ENCODE peak calls at places on chromosomes 2 and 18, in seven cellular contexts. One of them, this sample, is unnamed.
A peak's percentile ranks its signal among the peaks of the same experiment; 100 is the strongest.

GRCh38 chr2:56688661-56689060 is 504.9 kb downstream of the CCDC85A start:
- DNase-seq in cardiac muscle cell: no peak
- DNase-seq in brain microvascular endothelial cell: no peak
- DNase-seq in neural progenitor cell: no peak
- DNase-seq in sigmoid colon: no peak
- DNase-seq in osteoblast: no peak
- DNase-seq in substantia nigra: no peak
- DNase-seq in this sample: peak; percentile 25

GRCh38 chr18:74316257-74317180 is 880 bp downstream of the C18orf63 start:
- DNase-seq in substantia nigra: no peak
- DNase-seq in brain microvascular endothelial cell: peak; percentile 58
- DNase-seq in cardiac muscle cell: peak; percentile 44
- DNase-seq in osteoblast: peak; percentile 91
- DNase-seq in sigmoid colon: no peak
- DNase-seq in neural progenitor cell: no peak
- DNase-seq in this sample: peak; percentile 86

GRCh38 chr2:180905002-180905401 is 75.4 kb upstream of the UBE2E3 start:
- DNase-seq in substantia nigra: no peak
- DNase-seq in brain microvascular endothelial cell: no peak
- DNase-seq in osteoblast: no peak
- DNase-seq in sigmoid colon: no peak
- DNase-seq in neural progenitor cell: no peak
- DNase-seq in cardiac muscle cell: no peak
- DNase-seq in this sample: no peak

GRCh38 chr2:18987592-18988073 is 370.8 kb downstream of the OSR1 start:
- DNase-seq in cardiac muscle cell: peak; percentile 14
- DNase-seq in substantia nigra: peak; percentile 3
- DNase-seq in osteoblast: no peak
- DNase-seq in neural progenitor cell: no peak
- DNase-seq in brain microvascular endothelial cell: peak; percentile 98
- DNase-seq in sigmoid colon: peak; percentile 90
- DNase-seq in this sample: peak; percentile 95

GRCh38 chr18:62524443-62525200 is 1.8 kb downstream of the ZCCHC2 start:
- DNase-seq in brain microvascular endothelial cell: peak; percentile 28
- DNase-seq in osteoblast: peak; percentile 94
- DNase-seq in sigmoid colon: peak; percentile 79
- DNase-seq in cardiac muscle cell: peak; percentile 74
- DNase-seq in substantia nigra: peak; percentile 64
- DNase-seq in neural progenitor cell: peak; percentile 75
- DNase-seq in this sample: peak; percentile 79

GRCh38 chr2:168189835-168190426 is 57.5 kb downstream of the STK39 start:
- DNase-seq in sigmoid colon: no peak
- DNase-seq in cardiac muscle cell: no peak
- DNase-seq in substantia nigra: no peak
- DNase-seq in brain microvascular endothelial cell: peak; percentile 78
- DNase-seq in neural progenitor cell: no peak
- DNase-seq in osteoblast: peak; percentile 87
- DNase-seq in this sample: peak; percentile 84

GRCh38 chr2:129849559-129850160 is 129.8 kb upstream of the RAB6C start:
- DNase-seq in cardiac muscle cell: peak; percentile 77
- DNase-seq in osteoblast: no peak
- DNase-seq in neural progenitor cell: peak; percentile 72
- DNase-seq in sigmoid colon: no peak
- DNase-seq in brain microvascular endothelial cell: no peak
- DNase-seq in substantia nigra: no peak
- DNase-seq in this sample: peak; percentile 64

GRCh38 chr2:69213201-69213600 is 173.8 kb downstream of the GFPT1 start:
- DNase-seq in neural progenitor cell: no peak
- DNase-seq in cardiac muscle cell: no peak
- DNase-seq in osteoblast: no peak
- DNase-seq in sigmoid colon: no peak
- DNase-seq in substantia nigra: no peak
- DNase-seq in brain microvascular endothelial cell: no peak
- DNase-seq in this sample: peak; percentile 55

GRCh38 chr2:207474871-207475485 is 54.8 kb upstream of the CREB1 start:
- DNase-seq in sigmoid colon: no peak
- DNase-seq in substantia nigra: no peak
- DNase-seq in brain microvascular endothelial cell: peak; percentile 51
- DNase-seq in cardiac muscle cell: peak; percentile 76
- DNase-seq in neural progenitor cell: peak; percentile 70
- DNase-seq in osteoblast: no peak
- DNase-seq in this sample: peak; percentile 86

GRCh38 chr2:54360055-54360792 is 95.9 kb upstream of the SPTBN1 start:
- DNase-seq in substantia nigra: peak; percentile 16
- DNase-seq in brain microvascular endothelial cell: peak; percentile 76
- DNase-seq in cardiac muscle cell: peak; percentile 87
- DNase-seq in neural progenitor cell: no peak
- DNase-seq in sigmoid colon: peak; percentile 68
- DNase-seq in osteoblast: peak; percentile 50
- DNase-seq in this sample: peak; percentile 72

GRCh38 chr18:59087391-59087790 is 52.3 kb upstream of the SEC11C start:
- DNase-seq in substantia nigra: no peak
- DNase-seq in sigmoid colon: no peak
- DNase-seq in neural progenitor cell: no peak
- DNase-seq in cardiac muscle cell: no peak
- DNase-seq in brain microvascular endothelial cell: no peak
- DNase-seq in osteoblast: no peak
- DNase-seq in this sample: no peak

GRCh38 chr2:152508446-152508845 is 173.5 kb downstream of the FMNL2 start:
- DNase-seq in neural progenitor cell: no peak
- DNase-seq in sigmoid colon: no peak
- DNase-seq in osteoblast: no peak
- DNase-seq in substantia nigra: no peak
- DNase-seq in cardiac muscle cell: peak; percentile 23
- DNase-seq in brain microvascular endothelial cell: peak; percentile 78
- DNase-seq in this sample: no peak

GRCh38 chr18:23938046-23938756 is 76.4 kb upstream of the TTC39C start:
- DNase-seq in sigmoid colon: no peak
- DNase-seq in brain microvascular endothelial cell: no peak
- DNase-seq in osteoblast: no peak
- DNase-seq in substantia nigra: no peak
- DNase-seq in cardiac muscle cell: no peak
- DNase-seq in neural progenitor cell: no peak
- DNase-seq in this sample: no peak

GRCh38 chr18:49843131-49843530 is 29.8 kb upstream of the ACAA2 start:
- DNase-seq in cardiac muscle cell: no peak
- DNase-seq in brain microvascular endothelial cell: no peak
- DNase-seq in neural progenitor cell: no peak
- DNase-seq in sigmoid colon: no peak
- DNase-seq in osteoblast: no peak
- DNase-seq in substantia nigra: no peak
- DNase-seq in this sample: no peak

GRCh38 chr2:96798733-96799622 is 17.1 kb upstream of the CNNM3 start:
- DNase-seq in osteoblast: peak; percentile 68
- DNase-seq in sigmoid colon: peak; percentile 59
- DNase-seq in substantia nigra: no peak
- DNase-seq in brain microvascular endothelial cell: no peak
- DNase-seq in neural progenitor cell: no peak
- DNase-seq in cardiac muscle cell: no peak
- DNase-seq in this sample: no peak

GRCh38 chr2:69917854-69918253 is 2.9 kb downstream of the MXD1 start:
- DNase-seq in substantia nigra: no peak
- DNase-seq in brain microvascular endothelial cell: peak; percentile 74
- DNase-seq in osteoblast: peak; percentile 93
- DNase-seq in neural progenitor cell: no peak
- DNase-seq in cardiac muscle cell: no peak
- DNase-seq in sigmoid colon: no peak
- DNase-seq in this sample: peak; percentile 93

GRCh38 chr2:215540646-215541045 is 104.8 kb upstream of the FN1 start:
- DNase-seq in brain microvascular endothelial cell: peak; percentile 91
- DNase-seq in sigmoid colon: no peak
- DNase-seq in substantia nigra: no peak
- DNase-seq in neural progenitor cell: no peak
- DNase-seq in cardiac muscle cell: no peak
- DNase-seq in osteoblast: no peak
- DNase-seq in this sample: peak; percentile 92

GRCh38 chr2:218438601-218439000 is 19.7 kb downstream of the VIL1 start:
- DNase-seq in brain microvascular endothelial cell: no peak
- DNase-seq in neural progenitor cell: no peak
- DNase-seq in sigmoid colon: no peak
- DNase-seq in cardiac muscle cell: no peak
- DNase-seq in osteoblast: peak; percentile 19
- DNase-seq in substantia nigra: no peak
- DNase-seq in this sample: no peak

GRCh38 chr2:233476083-233476410 is 90.5 kb downstream of the USP40 start:
- DNase-seq in cardiac muscle cell: no peak
- DNase-seq in substantia nigra: no peak
- DNase-seq in osteoblast: peak; percentile 3
- DNase-seq in brain microvascular endothelial cell: no peak
- DNase-seq in neural progenitor cell: no peak
- DNase-seq in sigmoid colon: no peak
- DNase-seq in this sample: no peak
- H3K27ac ChIP-seq in cardiac muscle cell: no peak overlapping the region
- H3K27ac ChIP-seq in substantia nigra: no peak overlapping the region
- H3K27ac ChIP-seq in osteoblast: no peak overlapping the region
- H3K27ac ChIP-seq in brain microvascular endothelial cell: no peak overlapping the region
- H3K27ac ChIP-seq in neural progenitor cell: no peak overlapping the region
- H3K27ac ChIP-seq in sigmoid colon: no peak overlapping the region
- H3K27ac ChIP-seq in this sample: no peak overlapping the region

GRCh38 chr2:8551622-8552074 is 130.2 kb upstream of the ID2 start:
- DNase-seq in brain microvascular endothelial cell: no peak
- DNase-seq in sigmoid colon: peak; percentile 20
- DNase-seq in substantia nigra: no peak
- DNase-seq in cardiac muscle cell: no peak
- DNase-seq in neural progenitor cell: no peak
- DNase-seq in osteoblast: peak; percentile 62
- DNase-seq in this sample: no peak

GRCh38 chr2:8550932-8551621 is 130.8 kb upstream of the ID2 start:
- DNase-seq in substantia nigra: no peak
- DNase-seq in sigmoid colon: peak; percentile 32
- DNase-seq in osteoblast: no peak
- DNase-seq in cardiac muscle cell: no peak
- DNase-seq in brain microvascular endothelial cell: no peak
- DNase-seq in neural progenitor cell: no peak
- DNase-seq in this sample: no peak

GRCh38 chr2:8553643-8554042 is 128.2 kb upstream of the ID2 start:
- DNase-seq in neural progenitor cell: no peak
- DNase-seq in substantia nigra: no peak
- DNase-seq in osteoblast: peak; percentile 63
- DNase-seq in sigmoid colon: no peak
- DNase-seq in cardiac muscle cell: no peak
- DNase-seq in brain microvascular endothelial cell: no peak
- DNase-seq in this sample: no peak

GRCh38 chr2:8550481-8550880 is 131.4 kb upstream of the ID2 start:
- DNase-seq in neural progenitor cell: no peak
- DNase-seq in cardiac muscle cell: no peak
- DNase-seq in brain microvascular endothelial cell: no peak
- DNase-seq in sigmoid colon: peak; percentile 47
- DNase-seq in substantia nigra: no peak
- DNase-seq in osteoblast: no peak
- DNase-seq in this sample: no peak

DNA sequence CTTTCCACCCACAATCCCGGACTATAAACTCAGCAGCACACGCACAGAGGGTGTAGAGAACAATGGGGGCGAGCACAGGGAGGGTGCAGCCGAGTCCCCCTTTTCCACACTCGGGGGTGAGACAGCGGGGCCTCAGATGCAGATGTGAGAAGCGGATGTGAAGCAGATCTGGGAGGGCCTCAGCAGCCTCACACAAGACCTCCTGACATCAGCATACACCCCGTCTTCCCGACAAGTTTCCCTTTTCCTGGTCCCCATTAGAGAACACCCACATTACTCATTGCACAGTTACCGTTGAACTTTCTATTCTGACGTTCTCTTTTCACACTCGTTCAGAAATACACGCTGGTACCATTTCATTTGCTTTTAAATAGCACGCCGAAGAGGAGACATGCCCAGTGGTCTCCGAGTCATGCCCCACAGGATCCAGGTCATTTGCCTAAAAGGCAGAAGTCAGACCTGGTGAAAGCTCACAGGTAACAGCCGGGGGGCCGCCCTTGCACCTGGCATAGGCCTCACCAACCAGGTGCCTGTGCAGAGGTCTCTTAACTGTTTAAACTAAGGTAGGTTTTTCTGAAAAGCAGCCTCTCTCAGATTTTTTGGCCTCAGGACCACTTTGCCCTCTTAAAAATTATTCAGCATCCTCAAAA is 129.5 kb upstream of the ID2 start:
- DNase-seq in neural progenitor cell: no peak
- DNase-seq in sigmoid colon: peak; percentile 29
- DNase-seq in brain microvascular endothelial cell: no peak
- DNase-seq in cardiac muscle cell: no peak
- DNase-seq in substantia nigra: no peak
- DNase-seq in osteoblast: no peak
- DNase-seq in this sample: no peak
- H3K27ac ChIP-seq in neural progenitor cell: no peak overlapping the region
- H3K27ac ChIP-seq in sigmoid colon: no peak overlapping the region
- H3K27ac ChIP-seq in brain microvascular endothelial cell: no peak overlapping the region
- H3K27ac ChIP-seq in cardiac muscle cell: no peak overlapping the region
- H3K27ac ChIP-seq in substantia nigra: no peak overlapping the region
- H3K27ac ChIP-seq in osteoblast: no peak overlapping the region
- H3K27ac ChIP-seq in this sample: no peak overlapping the region

GRCh38 chr2:11644293-11644692 is 25.7 kb downstream of the NTSR2 start:
- DNase-seq in brain microvascular endothelial cell: no peak
- DNase-seq in cardiac muscle cell: no peak
- DNase-seq in neural progenitor cell: no peak
- DNase-seq in sigmoid colon: no peak
- DNase-seq in osteoblast: no peak
- DNase-seq in substantia nigra: no peak
- DNase-seq in this sample: no peak

GRCh38 chr2:11649093-11649492 is 20.9 kb downstream of the NTSR2 start:
- DNase-seq in brain microvascular endothelial cell: no peak
- DNase-seq in sigmoid colon: peak; percentile 19
- DNase-seq in neural progenitor cell: no peak
- DNase-seq in substantia nigra: no peak
- DNase-seq in cardiac muscle cell: no peak
- DNase-seq in osteoblast: no peak
- DNase-seq in this sample: no peak

GRCh38 chr2:11646530-11646929 is 23.5 kb downstream of the NTSR2 start:
- DNase-seq in cardiac muscle cell: no peak
- DNase-seq in osteoblast: no peak
- DNase-seq in brain microvascular endothelial cell: no peak
- DNase-seq in sigmoid colon: peak; percentile 19
- DNase-seq in substantia nigra: no peak
- DNase-seq in neural progenitor cell: no peak
- DNase-seq in this sample: no peak

GRCh38 chr2:11652141-11652540 is 17.9 kb downstream of the NTSR2 start:
- DNase-seq in osteoblast: no peak
- DNase-seq in substantia nigra: no peak
- DNase-seq in neural progenitor cell: no peak
- DNase-seq in brain microvascular endothelial cell: no peak
- DNase-seq in sigmoid colon: no peak
- DNase-seq in cardiac muscle cell: no peak
- DNase-seq in this sample: peak; percentile 6

GRCh38 chr2:11647834-11648600 is 22.0 kb downstream of the NTSR2 start:
- DNase-seq in sigmoid colon: no peak
- DNase-seq in substantia nigra: no peak
- DNase-seq in neural progenitor cell: no peak
- DNase-seq in brain microvascular endothelial cell: peak; percentile 30
- DNase-seq in osteoblast: no peak
- DNase-seq in cardiac muscle cell: no peak
- DNase-seq in this sample: peak; percentile 30
- H3K27ac ChIP-seq in sigmoid colon: no peak overlapping the region
- H3K27ac ChIP-seq in substantia nigra: no peak overlapping the region
- H3K27ac ChIP-seq in neural progenitor cell: no peak overlapping the region
- H3K27ac ChIP-seq in brain microvascular endothelial cell: no peak overlapping the region
- H3K27ac ChIP-seq in osteoblast: no peak overlapping the region
- H3K27ac ChIP-seq in cardiac muscle cell: no peak overlapping the region
- H3K27ac ChIP-seq in this sample: no peak overlapping the region

GRCh38 chr2:121562269-121563176 is 31.8 kb downstream of the RNU4ATAC start:
- DNase-seq in sigmoid colon: no peak
- DNase-seq in brain microvascular endothelial cell: no peak
- DNase-seq in osteoblast: no peak
- DNase-seq in neural progenitor cell: no peak
- DNase-seq in cardiac muscle cell: no peak
- DNase-seq in substantia nigra: no peak
- DNase-seq in this sample: no peak
- H3K27ac ChIP-seq in sigmoid colon: no peak overlapping the region
- H3K27ac ChIP-seq in brain microvascular endothelial cell: no peak overlapping the region
- H3K27ac ChIP-seq in osteoblast: no peak overlapping the region
- H3K27ac ChIP-seq in neural progenitor cell: no peak overlapping the region
- H3K27ac ChIP-seq in cardiac muscle cell: no peak overlapping the region
- H3K27ac ChIP-seq in substantia nigra: no peak overlapping the region
- H3K27ac ChIP-seq in this sample: peak overlapping the region; percentile 46

This sample was measured in GM23248.